ENCODE peak calls at places on chromosomes 5 and 9, in ten cellular contexts. U is kidney; D is endodermal cell; P is foreskin fibroblast; Q is CD8-positive, alpha-beta T cell; A is AG04449; K is mammary epithelial cell; Z is right cardiac atrium; S is dorsolateral prefrontal cortex; X is PC-9. N is an unnamed sample.
A peak's percentile ranks its signal among the peaks of the same experiment; 100 is the strongest.

GRCh38 chr9:93110400-93110855 is 14.4 kb downstream of the CARD19 start:
- DNase-seq in U (peak; percentile 71), D (peak; percentile 14), P (no peak), Q (no peak), A (no peak), K (no peak), Z (peak; percentile 58), S (no peak), X (no peak), N (peak; percentile 14)

GRCh38 chr9:108290839-108291585 is 564.8 kb downstream of the ACTL7B start:
- DNase-seq in U (no peak), D (no peak), P (peak; percentile 93), Q (no peak), A (no peak), K (no peak), Z (no peak), S (no peak), X (no peak), N (no peak)

GRCh38 chr9:114489928-114490327 is 15.3 kb downstream of the WHRN start:
- DNase-seq in U (peak; percentile 43), D (no peak), P (no peak), Q (no peak), A (no peak), K (no peak), Z (no peak), S (no peak), X (no peak), N (no peak)

GRCh38 chr9:36292641-36293040 is 34.4 kb upstream of the GNE start:
- DNase-seq in U (no peak), D (peak; percentile 67), P (no peak), Q (no peak), A (no peak), K (no peak), Z (no peak), S (no peak), X (no peak), N (no peak)

GRCh38 chr5:39501403-39501802 is 76.6 kb upstream of the DAB2 start:
- DNase-seq in U (peak; percentile 81), D (no peak), P (peak; percentile 84), Q (no peak), A (peak; percentile 73), K (no peak), Z (peak; percentile 73), S (no peak), X (peak; percentile 31), N (peak; percentile 52)

GRCh38 chr5:170747851-170748250 is 35.7 kb upstream of the GABRP start:
- DNase-seq in U (no peak), D (peak; percentile 91), P (peak; percentile 14), Q (no peak), A (no peak), K (no peak), Z (no peak), S (no peak), X (no peak), N (no peak)

GRCh38 chr9:91680998-91681397 is 257.4 kb upstream of the NFIL3 start:
- DNase-seq in U (no peak), D (no peak), P (no peak), Q (no peak), A (no peak), K (no peak), Z (no peak), S (no peak), X (no peak), N (no peak)

GRCh38 chr9:90783552-90783951 is 18.1 kb upstream of the SYK start:
- DNase-seq in U (no peak), D (peak; percentile 71), P (no peak), Q (no peak), A (no peak), K (no peak), Z (no peak), S (no peak), X (no peak), N (no peak)

GRCh38 chr5:146426853-146427618 is 20.1 kb upstream of the TCERG1 start:
- DNase-seq in U (no peak), D (no peak), P (peak; percentile 64), Q (no peak), A (no peak), K (peak; percentile 43), Z (no peak), S (no peak), X (no peak), N (no peak)

GRCh38 chr5:132181011-132181629 is 46.5 kb downstream of the P4HA2 start:
- DNase-seq in U (no peak), D (peak; percentile 51), P (no peak), Q (no peak), A (no peak), K (no peak), Z (peak; percentile 52), S (no peak), X (no peak), N (no peak)

GRCh38 chr9:32502459-32502858 is 23.5 kb downstream of the RIGI start:
- DNase-seq in U (no peak), D (peak; percentile 45), P (peak; percentile 72), Q (no peak), A (no peak), K (peak; percentile 95), Z (no peak), S (no peak), X (no peak), N (no peak)

GRCh38 chr9:136260936-136261472 is 15.4 kb upstream of the QSOX2 start:
- DNase-seq in U (peak; percentile 66), D (no peak), P (no peak), Q (no peak), A (no peak), K (no peak), Z (no peak), S (no peak), X (no peak), N (no peak)

GRCh38 chr9:561430-561829 is 280.1 kb upstream of the DMRT1 start:
- DNase-seq in U (no peak), D (no peak), P (peak; percentile 26), Q (no peak), A (no peak), K (peak; percentile 26), Z (no peak), S (no peak), X (no peak), N (no peak)

GRCh38 chr9:118929317-118929716 is 439.9 kb downstream of the BRINP1 start:
- DNase-seq in U (no peak), D (no peak), P (peak; percentile 70), Q (no peak), A (peak; percentile 29), K (peak; percentile 55), Z (no peak), S (no peak), X (no peak), N (no peak)

DNA sequence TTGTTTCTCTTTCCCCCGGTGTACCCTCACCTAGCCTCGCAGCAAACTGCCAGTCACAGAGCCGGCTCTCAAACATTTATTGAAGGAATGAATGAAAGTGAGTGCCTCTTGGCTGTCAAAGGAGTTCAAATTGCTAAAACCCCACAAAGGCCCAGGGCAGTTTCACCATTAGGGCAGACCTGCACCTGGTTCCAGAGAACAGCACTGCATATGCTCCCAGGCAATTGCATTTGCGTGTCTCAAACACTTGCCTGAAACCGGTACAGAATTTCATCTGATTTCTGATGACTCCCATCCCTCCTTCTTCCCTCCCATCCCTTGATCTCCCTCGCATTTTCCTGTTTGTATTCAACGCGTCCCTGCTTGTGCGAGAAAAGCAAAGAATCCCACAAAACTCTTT is 165.6 kb upstream of the ZNF462 start:
- DNase-seq in U (no peak), D (peak; percentile 35), P (no peak), Q (no peak), A (no peak), K (peak; percentile 6), Z (no peak), S (no peak), X (no peak), N (no peak)
- H3K4me3 ChIP-seq in U (peak overlapping the region; percentile 54), D (no peak overlapping the region), P (no peak overlapping the region), Q (no peak overlapping the region), A (peak overlapping the region; percentile 52), K (no peak overlapping the region), Z (no peak overlapping the region), S (peak overlapping the region; percentile 52), X (no peak overlapping the region), N (no peak overlapping the region)

GRCh38 chr5:109006129-109006528 is 258.4 kb downstream of the FER start:
- DNase-seq in U (no peak), D (no peak), P (no peak), Q (no peak), A (no peak), K (no peak), Z (no peak), S (no peak), X (no peak), N (no peak)

GRCh38 chr5:109003928-109004327 is 256.2 kb downstream of the FER start:
- DNase-seq in U (no peak), D (no peak), P (no peak), Q (no peak), A (no peak), K (no peak), Z (no peak), S (no peak), X (no peak), N (no peak)

DNA sequence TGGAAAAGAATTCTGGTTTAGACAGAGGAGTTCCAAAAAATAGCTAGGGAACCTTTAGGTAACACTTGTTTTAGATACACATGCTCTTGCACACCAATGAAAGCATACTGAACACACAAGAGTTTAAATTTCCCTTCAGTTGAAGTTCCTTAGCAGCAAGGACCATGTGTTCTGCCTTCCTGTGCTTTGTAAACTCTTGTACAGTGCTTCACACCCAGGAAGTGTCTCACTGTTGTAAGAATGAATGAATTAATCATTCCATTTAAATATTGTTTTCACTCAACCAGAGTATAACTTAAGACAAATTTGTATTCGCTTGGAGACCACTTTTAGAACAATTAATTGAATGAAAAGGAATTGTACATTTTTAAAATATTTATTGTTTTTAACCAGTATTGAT is 257.9 kb downstream of the FER start:
- DNase-seq in U (no peak), D (no peak), P (no peak), Q (no peak), A (no peak), K (no peak), Z (no peak), S (no peak), X (no peak), N (no peak)
- H3K4me3 ChIP-seq in U (no peak overlapping the region), D (no peak overlapping the region), P (no peak overlapping the region), Q (no peak overlapping the region), A (no peak overlapping the region), K (no peak overlapping the region), Z (no peak overlapping the region), S (no peak overlapping the region), X (no peak overlapping the region), N (no peak overlapping the region)

DNA sequence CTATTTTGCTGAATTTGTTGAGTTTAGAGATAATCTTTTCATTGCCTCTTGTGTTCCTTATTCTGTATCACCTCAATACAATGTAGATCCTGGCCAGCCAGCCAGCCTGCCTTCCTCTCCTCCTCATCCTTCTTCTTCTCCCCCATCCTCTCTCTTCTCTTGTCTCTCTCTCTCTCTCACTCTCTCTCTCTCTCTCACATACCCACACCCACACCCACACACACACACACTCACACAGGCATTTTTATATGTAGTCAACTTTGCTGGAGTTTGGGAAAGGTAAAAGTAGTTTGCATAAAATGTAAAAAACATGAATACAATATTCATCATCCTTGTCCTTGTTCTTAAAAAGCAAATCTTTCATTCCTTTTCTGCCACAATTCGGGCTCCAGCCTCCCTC is 60.5 kb downstream of the ZFAND5 start:
- DNase-seq in U (no peak), D (no peak), P (no peak), Q (no peak), A (no peak), K (no peak), Z (no peak), S (no peak), X (no peak), N (no peak)
- H3K4me3 ChIP-seq in U (peak overlapping the region; percentile 45), D (no peak overlapping the region), P (no peak overlapping the region), Q (no peak overlapping the region), A (no peak overlapping the region), K (no peak overlapping the region), Z (peak overlapping the region; percentile 77), S (peak overlapping the region; percentile 8), X (peak overlapping the region; percentile 25), N (peak overlapping the region; percentile 38)

GRCh38 chr5:141349917-141350619 is at the start of gene PCDHGB1:
- DNase-seq in U (no peak), D (peak; percentile 89), P (peak; percentile 77), Q (no peak), A (no peak), K (peak; percentile 39), Z (peak; percentile 65), S (no peak), X (peak; percentile 33), N (no peak)
- H3K4me3 ChIP-seq in U (peak within 1 kb of the TSS; percentile 21), D (peak within 1 kb of the TSS; percentile 4), P (peak within 1 kb of the TSS; percentile 37), Q (no peak within 1 kb of the TSS), A (peak within 1 kb of the TSS; percentile 39), K (no peak within 1 kb of the TSS), Z (peak within 1 kb of the TSS; percentile 45), S (peak within 1 kb of the TSS; percentile 37), X (no peak within 1 kb of the TSS), N (no peak within 1 kb of the TSS)